ENCODE peak calls at places on chromosome 15, in six cellular contexts. G, Z, K, P, X and T are unnamed samples.

GRCh38 chr15:70799667-70800450 is 36.5 kb upstream of the UACA start:
- DNase-seq in G (peak), Z (no peak), K (no peak), P (peak), X (peak), T (no peak)

GRCh38 chr15:58292761-58293175 is 139.0 kb upstream of the LIPC start:
- DNase-seq in G (no peak), Z (no peak), K (no peak), P (no peak), X (no peak), T (no peak)

GRCh38 chr15:80059786-80060489 is 462 bp downstream of the ZFAND6 start:
- DNase-seq in G (peak), Z (no peak), K (peak), P (peak), X (peak), T (peak)

GRCh38 chr15:68268405-68268804 is 9.1 kb upstream of the FEM1B start:
- DNase-seq in G (no peak), Z (no peak), K (no peak), P (no peak), X (no peak), T (no peak)

GRCh38 chr15:52419494-52419893 is 109.2 kb downstream of the MYO5A start:
- DNase-seq in G (no peak), Z (no peak), K (no peak), P (no peak), X (no peak), T (no peak)

GRCh38 chr15:95025924-95026728 is 794.8 kb downstream of the MCTP2 start:
- DNase-seq in G (peak), Z (no peak), K (peak), P (no peak), X (peak), T (no peak)

GRCh38 chr15:65421360-65422215 is 1.2 kb downstream of the IGDCC4 start:
- DNase-seq in G (no peak), Z (no peak), K (no peak), P (peak), X (peak), T (no peak)

GRCh38 chr15:63465104-63465503 is 39.3 kb upstream of the USP3 start:
- DNase-seq in G (no peak), Z (no peak), K (no peak), P (no peak), X (no peak), T (no peak)

GRCh38 chr15:79682285-79682684 is 214.5 kb downstream of the MTHFS start:
- DNase-seq in G (no peak), Z (peak), K (peak), P (peak), X (peak), T (no peak)

GRCh38 chr15:32889189-32889588 is 171.4 kb downstream of the GREM1 start:
- DNase-seq in G (no peak), Z (no peak), K (no peak), P (no peak), X (no peak), T (no peak)

GRCh38 chr15:89781891-89782618 is 5.9 kb downstream of the MESP2 start:
- DNase-seq in G (no peak), Z (peak), K (no peak), P (no peak), X (peak), T (no peak)

GRCh38 chr15:90191795-90192494 is 9.2 kb upstream of the SEMA4B start:
- DNase-seq in G (peak), Z (peak), K (no peak), P (peak), X (peak), T (peak)

GRCh38 chr15:101176625-101177024 is 75.2 kb downstream of the CHSY1 start:
- DNase-seq in G (no peak), Z (no peak), K (no peak), P (peak), X (no peak), T (no peak)

GRCh38 chr15:101620645-101621044 is 31.5 kb downstream of the TM2D3 start:
- DNase-seq in G (no peak), Z (no peak), K (no peak), P (no peak), X (no peak), T (no peak)

GRCh38 chr15:92449476-92449875 is 55.8 kb downstream of the ST8SIA2 start:
- DNase-seq in G (no peak), Z (no peak), K (no peak), P (no peak), X (no peak), T (no peak)

GRCh38 chr15:89448825-89449224 is 47.6 kb downstream of the RHCG start:
- DNase-seq in G (no peak), Z (no peak), K (no peak), P (no peak), X (no peak), T (no peak)

GRCh38 chr15:90187257-90187868 is 13.8 kb upstream of the SEMA4B start:
- DNase-seq in G (no peak), Z (no peak), K (no peak), P (no peak), X (no peak), T (no peak)

GRCh38 chr15:40948706-40949473 is 4.4 kb upstream of the CHAC1 start:
- DNase-seq in G (no peak), Z (peak), K (no peak), P (no peak), X (no peak), T (no peak)

GRCh38 chr15:92492556-92492955 is 98.9 kb downstream of the ST8SIA2 start:
- DNase-seq in G (no peak), Z (no peak), K (no peak), P (no peak), X (no peak), T (no peak)

GRCh38 chr15:67164811-67165652 is 89.4 kb downstream of the AAGAB start:
- DNase-seq in G (no peak), Z (peak), K (no peak), P (peak), X (no peak), T (no peak)

GRCh38 chr15:93478922-93479321 is 389.9 kb upstream of the RGMA start:
- DNase-seq in G (peak), Z (no peak), K (no peak), P (no peak), X (peak), T (no peak)

GRCh38 chr15:32873292-32874114 is 155.7 kb downstream of the GREM1 start:
- DNase-seq in G (no peak), Z (no peak), K (no peak), P (no peak), X (peak), T (no peak)

GRCh38 chr15:94576889-94577533 is 345.6 kb downstream of the MCTP2 start:
- DNase-seq in G (peak), Z (no peak), K (no peak), P (no peak), X (peak), T (no peak)

GRCh38 chr15:25175033-25175788 is 220.4 kb downstream of the SNRPN start:
- DNase-seq in G (peak), Z (peak), K (no peak), P (no peak), X (peak), T (peak)

GRCh38 chr15:69668963-69669362 is 216.3 kb downstream of the RPLP1 start:
- DNase-seq in G (peak), Z (no peak), K (no peak), P (no peak), X (no peak), T (no peak)

DNA sequence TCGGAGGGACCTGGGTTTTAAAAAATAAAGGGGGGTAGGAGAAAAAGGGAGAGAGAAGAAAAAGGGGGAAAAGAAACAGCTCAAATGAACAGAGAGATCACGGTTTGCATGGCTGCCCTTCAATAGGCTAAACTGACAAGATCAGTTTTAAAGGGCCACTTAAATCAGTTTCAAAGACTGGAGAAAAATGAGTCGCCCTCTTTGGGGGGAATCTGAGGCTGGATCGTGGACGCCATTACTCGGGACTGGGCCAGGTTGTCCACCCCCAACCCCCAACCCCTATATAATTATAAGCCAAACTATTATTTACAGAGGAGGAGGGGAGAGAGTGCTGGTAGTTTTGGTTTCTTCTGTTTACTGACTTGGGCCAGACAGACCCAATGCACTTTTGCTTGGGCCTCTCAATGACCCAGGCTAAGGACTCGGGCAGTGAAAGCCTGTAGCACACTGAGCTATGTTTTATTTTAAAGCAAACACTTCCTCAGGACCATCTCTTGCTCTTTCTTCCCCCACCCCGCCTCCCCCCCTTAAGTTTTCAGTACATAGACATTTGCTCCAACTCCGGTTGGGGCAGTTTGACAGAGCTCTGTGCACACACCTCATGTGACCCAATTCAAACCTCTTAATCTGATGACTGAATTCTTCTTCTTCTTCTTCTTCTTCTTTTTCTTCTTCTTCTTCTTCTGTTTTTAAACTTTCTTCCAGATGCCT is 6.3 kb downstream of the NR2F2 start:
- DNase-seq in G (no peak), Z (no peak), K (no peak), P (no peak), X (no peak), T (no peak)
- H3K27ac ChIP-seq in G (peak), Z (peak), K (peak), P (peak), X (peak), T (peak)

GRCh38 chr15:59659366-59659765 is 2.1 kb upstream of the GTF2A2 start:
- DNase-seq in G (no peak), Z (no peak), K (no peak), P (no peak), X (no peak), T (no peak)
- H3K27ac ChIP-seq in G (no peak), Z (no peak), K (no peak), P (no peak), X (no peak), T (no peak)

GRCh38 chr15:34719051-34719882 is 35.5 kb downstream of the GJD2 start:
- DNase-seq in G (no peak), Z (no peak), K (no peak), P (no peak), X (no peak), T (no peak)
- H3K27ac ChIP-seq in G (peak), Z (no peak), K (no peak), P (no peak), X (no peak), T (no peak)

GRCh38 chr15:50753463-50753862 is 12.0 kb downstream of the SPPL2A start:
- DNase-seq in G (no peak), Z (no peak), K (no peak), P (no peak), X (no peak), T (no peak)
- H3K27ac ChIP-seq in G (no peak), Z (no peak), K (no peak), P (no peak), X (peak), T (no peak)

GRCh38 chr15:98876461-98877369 is 130.9 kb downstream of the PGPEP1L start:
- DNase-seq in G (no peak), Z (no peak), K (no peak), P (no peak), X (no peak), T (no peak)

GRCh38 chr15:98875309-98875708 is 132.3 kb downstream of the PGPEP1L start:
- DNase-seq in G (no peak), Z (no peak), K (no peak), P (no peak), X (no peak), T (no peak)

GRCh38 chr15:98878862-98879261 is 128.7 kb downstream of the PGPEP1L start:
- DNase-seq in G (no peak), Z (no peak), K (no peak), P (peak), X (no peak), T (no peak)

GRCh38 chr15:98874773-98875172 is 132.8 kb downstream of the PGPEP1L start:
- DNase-seq in G (no peak), Z (no peak), K (no peak), P (no peak), X (no peak), T (no peak)

DNA sequence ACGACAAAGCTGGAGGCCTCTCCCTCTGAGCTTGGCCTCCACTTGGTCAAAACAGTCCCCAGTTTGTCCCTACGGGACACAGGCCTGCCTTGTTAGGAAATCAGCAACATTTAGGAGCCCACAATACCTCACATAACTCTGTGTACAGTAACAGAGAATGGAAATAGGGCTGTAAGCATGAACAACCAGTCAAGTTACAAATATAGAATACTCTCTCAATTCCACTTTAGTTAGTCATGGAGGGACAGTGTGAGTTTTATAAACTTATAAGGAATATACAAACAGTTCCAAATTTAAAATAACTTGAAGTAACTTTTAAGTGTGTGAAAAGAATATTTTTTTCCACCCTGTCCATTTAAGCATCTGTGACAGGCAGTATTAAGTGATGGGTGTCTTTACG is 129.4 kb downstream of the PGPEP1L start:
- DNase-seq in G (no peak), Z (no peak), K (no peak), P (no peak), X (no peak), T (no peak)
- H3K27ac ChIP-seq in G (peak), Z (no peak), K (peak), P (peak), X (no peak), T (no peak)

DNA sequence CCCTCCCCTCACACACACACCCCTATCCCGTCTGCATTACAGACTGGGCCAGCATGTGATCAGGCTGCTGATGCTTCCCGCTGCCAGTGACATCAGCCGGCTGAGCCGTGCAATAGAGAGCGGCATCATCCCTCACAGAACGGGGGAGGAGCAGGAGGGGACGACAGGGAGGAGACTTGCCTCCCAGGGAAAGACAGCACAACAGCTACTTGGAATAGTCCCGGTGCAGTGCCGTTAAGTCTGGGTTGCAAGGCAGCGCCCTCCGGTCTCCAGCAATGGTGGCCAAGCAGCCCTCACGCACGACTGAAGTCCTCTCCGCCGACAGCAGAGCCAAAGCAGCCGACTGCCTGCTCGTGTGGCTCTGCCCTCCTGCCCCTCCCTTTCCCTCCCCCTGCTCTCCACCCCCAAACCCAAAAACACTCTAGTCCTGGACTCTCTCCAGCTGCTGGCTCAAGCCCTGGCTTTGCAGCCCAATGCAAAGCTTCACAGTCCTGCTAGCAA is 31.5 kb upstream of the RPS17 start:
- DNase-seq in G (peak), Z (peak), K (no peak), P (peak), X (peak), T (no peak)
- H3K27ac ChIP-seq in G (peak), Z (no peak), K (no peak), P (no peak), X (peak), T (no peak)

GRCh38 chr15:39642011-39642640 is 61.2 kb downstream of the THBS1 start:
- DNase-seq in G (no peak), Z (no peak), K (no peak), P (no peak), X (peak), T (no peak)
- H3K27ac ChIP-seq in G (no peak), Z (no peak), K (peak), P (no peak), X (peak), T (peak)

DNA sequence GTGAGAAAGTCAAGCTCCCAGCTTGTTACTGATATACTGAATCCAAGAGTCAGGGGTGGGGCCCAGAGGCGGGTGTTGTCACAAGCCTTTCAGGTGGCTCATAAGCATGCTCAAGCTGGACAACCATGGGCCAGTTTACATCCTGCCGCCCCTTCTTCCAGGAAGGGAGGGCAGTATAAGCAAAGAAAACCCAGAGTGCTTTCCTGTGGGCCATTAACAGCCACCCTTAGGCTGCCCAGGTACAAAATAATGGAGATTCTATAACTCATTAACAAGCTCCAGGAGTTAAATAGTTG is 183.2 kb downstream of the NTRK3 start:
- DNase-seq in G (no peak), Z (peak), K (no peak), P (no peak), X (peak), T (no peak)
- H3K27ac ChIP-seq in G (no peak), Z (no peak), K (no peak), P (no peak), X (peak), T (no peak)

GRCh38 chr15:56835598-56836275 is 82.7 kb upstream of the TCF12 start:
- DNase-seq in G (no peak), Z (no peak), K (no peak), P (peak), X (no peak), T (no peak)
- H3K27ac ChIP-seq in G (peak), Z (no peak), K (no peak), P (no peak), X (no peak), T (no peak)